ENCODE peak calls at places on chromosomes 16 and 17, in ten cellular contexts. P, C, A, M, K, F, E, Z, W and D are unnamed samples.

GRCh38 chr16:66486773-66487579 is 59.9 kb downstream of the BEAN1 start:
- DNase-seq in P (no peak), C (no peak), A (peak), M (peak), K (peak), F (no peak), E (no peak), Z (peak), W (no peak), D (peak)

GRCh38 chr16:4207683-4208528 is 34.0 kb downstream of the SRL start:
- DNase-seq in P (no peak), C (no peak), A (no peak), M (no peak), K (no peak), F (peak), E (no peak), Z (no peak), W (no peak), D (no peak)

GRCh38 chr16:4688674-4689045 is 4.7 kb upstream of the NUDT16L1 start:
- DNase-seq in P (no peak), C (no peak), A (peak), M (no peak), K (no peak), F (no peak), E (no peak), Z (no peak), W (no peak), D (no peak)

GRCh38 chr16:11491524-11491923 is 95.2 kb downstream of the LITAF start:
- DNase-seq in P (no peak), C (peak), A (no peak), M (no peak), K (no peak), F (no peak), E (no peak), Z (no peak), W (no peak), D (no peak)

GRCh38 chr16:68972720-68973119 is 129.4 kb downstream of the TANGO6 start:
- DNase-seq in P (no peak), C (peak), A (no peak), M (no peak), K (peak), F (no peak), E (peak), Z (no peak), W (no peak), D (no peak)

GRCh38 chr17:78890111-78890897 is 12.7 kb downstream of the CEP295NL start:
- DNase-seq in P (peak), C (peak), A (no peak), M (no peak), K (no peak), F (no peak), E (no peak), Z (peak), W (no peak), D (no peak)

GRCh38 chr17:7884581-7885356 is 3.8 kb upstream of the CHD3 start:
- DNase-seq in P (no peak), C (peak), A (no peak), M (no peak), K (no peak), F (peak), E (no peak), Z (peak), W (no peak), D (no peak)

GRCh38 chr17:17812211-17813054 is 24.4 kb downstream of the SREBF1 start:
- DNase-seq in P (peak), C (peak), A (peak), M (peak), K (peak), F (peak), E (peak), Z (peak), W (no peak), D (peak)

GRCh38 chr16:72099377-72099818 is 5.8 kb downstream of the DHX38 start:
- DNase-seq in P (no peak), C (peak), A (no peak), M (no peak), K (peak), F (peak), E (peak), Z (no peak), W (peak), D (peak)

GRCh38 chr16:89581045-89581695 is 5.6 kb downstream of the CPNE7 start:
- DNase-seq in P (no peak), C (no peak), A (no peak), M (no peak), K (peak), F (no peak), E (peak), Z (no peak), W (peak), D (peak)

GRCh38 chr16:58152246-58152868 is 23.2 kb upstream of the CFAP20 start:
- DNase-seq in P (no peak), C (no peak), A (no peak), M (no peak), K (no peak), F (no peak), E (no peak), Z (no peak), W (no peak), D (no peak)

GRCh38 chr16:4496305-4496704 is 20.1 kb downstream of the HMOX2 start:
- DNase-seq in P (no peak), C (no peak), A (no peak), M (no peak), K (no peak), F (no peak), E (no peak), Z (no peak), W (peak), D (no peak)

GRCh38 chr17:41910701-41911391 is 7.9 kb downstream of the ACLY start:
- DNase-seq in P (no peak), C (no peak), A (no peak), M (no peak), K (no peak), F (no peak), E (peak), Z (no peak), W (no peak), D (peak)

GRCh38 chr17:75774471-75774987 is 9.5 kb upstream of the GALK1 start:
- DNase-seq in P (no peak), C (peak), A (peak), M (no peak), K (no peak), F (no peak), E (no peak), Z (no peak), W (no peak), D (no peak)

GRCh38 chr16:2700786-2701185 is 18.5 kb downstream of the KCTD5 start:
- DNase-seq in P (no peak), C (no peak), A (no peak), M (no peak), K (no peak), F (no peak), E (no peak), Z (no peak), W (no peak), D (no peak)

GRCh38 chr17:65813306-65813705 is 251.9 kb upstream of the AXIN2 start:
- DNase-seq in P (no peak), C (no peak), A (no peak), M (no peak), K (no peak), F (no peak), E (no peak), Z (no peak), W (no peak), D (no peak)

GRCh38 chr16:70158261-70158939 is 15.2 kb upstream of the CLEC18C start:
- DNase-seq in P (no peak), C (no peak), A (peak), M (no peak), K (peak), F (no peak), E (peak), Z (no peak), W (no peak), D (no peak)

GRCh38 chr17:7834554-7834890 is 505 bp downstream of the KDM6B start:
- DNase-seq in P (peak), C (peak), A (peak), M (peak), K (no peak), F (peak), E (peak), Z (peak), W (no peak), D (no peak)

GRCh38 chr16:84599528-84600202 is 18.2 kb downstream of the COTL1 start:
- DNase-seq in P (no peak), C (peak), A (no peak), M (peak), K (peak), F (peak), E (no peak), Z (no peak), W (no peak), D (peak)

GRCh38 chr17:75130632-75131277 is 787 bp downstream of the NT5C start:
- DNase-seq in P (no peak), C (peak), A (peak), M (peak), K (peak), F (peak), E (peak), Z (peak), W (peak), D (no peak)

GRCh38 chr17:53722407-53722806 is 100.3 kb upstream of the KIF2B start:
- DNase-seq in P (no peak), C (no peak), A (no peak), M (no peak), K (no peak), F (no peak), E (peak), Z (no peak), W (no peak), D (peak)

GRCh38 chr17:17032131-17032692 is 10.0 kb upstream of the MPRIP start:
- DNase-seq in P (no peak), C (peak), A (peak), M (no peak), K (peak), F (no peak), E (peak), Z (no peak), W (no peak), D (peak)

GRCh38 chr17:39001703-39002637 is 34.8 kb upstream of the FBXO47 start:
- DNase-seq in P (peak), C (peak), A (peak), M (peak), K (peak), F (peak), E (no peak), Z (peak), W (no peak), D (peak)

GRCh38 chr17:64780096-64781012 is 118.2 kb upstream of the SMURF2 start:
- DNase-seq in P (no peak), C (peak), A (peak), M (no peak), K (peak), F (no peak), E (peak), Z (peak), W (peak), D (no peak)

GRCh38 chr17:61369751-61370150 is 29.9 kb upstream of the TBX2 start:
- DNase-seq in P (no peak), C (no peak), A (no peak), M (no peak), K (no peak), F (no peak), E (no peak), Z (no peak), W (no peak), D (no peak)

GRCh38 chr16:31073073-31073822 is 792 bp downstream of the ZNF668 start:
- DNase-seq in P (peak), C (peak), A (peak), M (peak), K (peak), F (peak), E (peak), Z (peak), W (peak), D (peak)
- TF ChIP-seq POLR2A in P (no peak), C (no peak), A (no peak), M (peak), K (no peak), F (no peak), E (no peak), Z (no peak), W (peak), D (peak)

GRCh38 chr16:30957456-30958163 is at the start of gene SETD1A:
- DNase-seq in P (peak), C (peak), A (peak), M (peak), K (peak), F (peak), E (peak), Z (peak), W (peak), D (peak)
- TF ChIP-seq POLR2A in P (peak), C (peak), A (no peak), M (peak), K (no peak), F (peak), E (peak), Z (no peak), W (no peak), D (peak)

GRCh38 chr16:21301168-21301894 is 23.2 kb upstream of the CRYM start:
- DNase-seq in P (peak), C (peak), A (peak), M (peak), K (peak), F (peak), E (peak), Z (peak), W (peak), D (peak)
- TF ChIP-seq POLR2A in P (no peak), C (peak), A (no peak), M (peak), K (no peak), F (no peak), E (peak), Z (no peak), W (peak), D (peak)

GRCh38 chr16:85641776-85642176 is 28.7 kb downstream of the GSE1 start:
- DNase-seq in P (no peak), C (peak), A (peak), M (no peak), K (no peak), F (peak), E (no peak), Z (no peak), W (no peak), D (no peak)

GRCh38 chr16:85643631-85644030 is 30.5 kb downstream of the GSE1 start:
- DNase-seq in P (no peak), C (no peak), A (no peak), M (no peak), K (no peak), F (no peak), E (no peak), Z (no peak), W (no peak), D (no peak)

GRCh38 chr16:85644093-85644712 is 31.1 kb downstream of the GSE1 start:
- DNase-seq in P (no peak), C (no peak), A (no peak), M (no peak), K (no peak), F (no peak), E (no peak), Z (no peak), W (no peak), D (no peak)

GRCh38 chr16:85641305-85641704 is 28.2 kb downstream of the GSE1 start:
- DNase-seq in P (no peak), C (no peak), A (no peak), M (no peak), K (no peak), F (no peak), E (no peak), Z (no peak), W (no peak), D (no peak)

GRCh38 chr16:85642762-85643281 is 29.7 kb downstream of the GSE1 start:
- DNase-seq in P (no peak), C (no peak), A (no peak), M (no peak), K (no peak), F (no peak), E (no peak), Z (no peak), W (no peak), D (no peak)
- TF ChIP-seq POLR2A in P (no peak), C (no peak), A (no peak), M (no peak), K (no peak), F (no peak), E (no peak), Z (no peak), W (no peak), D (no peak)

DNA sequence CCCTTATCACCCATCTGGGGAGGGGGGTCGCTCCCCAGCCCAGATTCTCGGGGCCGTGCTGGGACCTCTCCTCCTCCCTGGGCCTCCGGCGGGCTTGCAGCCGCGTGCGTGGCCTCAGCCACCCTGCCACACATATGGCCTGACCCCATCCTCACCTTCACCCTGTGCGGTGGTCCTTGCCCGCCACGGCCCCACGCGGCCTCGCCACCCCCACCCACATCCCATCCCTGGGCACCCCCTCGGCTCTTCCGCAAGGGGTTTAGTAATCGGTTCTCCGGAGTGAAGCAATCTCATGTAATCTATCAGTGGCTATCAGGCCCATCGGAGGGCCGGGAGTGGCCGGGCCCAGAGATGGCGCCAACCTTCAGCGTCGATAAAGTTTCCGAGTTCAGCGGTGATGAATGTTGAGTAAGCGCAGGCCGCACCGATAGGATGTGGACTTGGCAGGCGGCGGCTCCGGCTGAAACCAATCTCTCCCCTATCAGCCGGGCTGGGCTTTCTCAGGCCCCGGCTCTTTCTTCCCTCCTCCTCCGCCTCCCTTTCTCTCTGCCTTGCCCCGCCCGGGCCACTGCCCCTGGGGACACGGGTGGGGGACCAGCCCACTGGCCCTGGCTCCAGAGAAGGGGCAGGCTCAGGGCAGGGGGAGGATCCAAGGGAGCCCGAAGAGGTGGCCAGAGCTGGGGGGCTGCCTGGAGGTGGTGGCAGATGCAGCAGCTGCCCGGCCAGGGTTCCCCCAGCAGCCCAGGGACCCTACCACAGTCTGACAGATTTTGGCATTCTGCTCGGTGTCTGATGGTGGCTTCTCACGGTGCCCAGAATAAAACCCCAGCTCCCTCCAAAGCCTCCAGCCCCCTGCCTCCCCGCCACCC is 20.8 kb downstream of the ZFPM1 start:
- DNase-seq in P (no peak), C (no peak), A (no peak), M (peak), K (peak), F (peak), E (no peak), Z (no peak), W (no peak), D (no peak)
- TF ChIP-seq POLR2A in P (no peak), C (no peak), A (no peak), M (no peak), K (no peak), F (no peak), E (no peak), Z (no peak), W (no peak), D (no peak)